ENCODE peak calls at places on chromosomes 4 and X, in four cellular contexts. T is left ventricle myocardium inferior, O is AG04450, V is WERI-Rb-1. G is an unnamed sample.

GRCh38 chrX:140157143-140157542 is 191.8 kb upstream of the CXorf66 start:
- DNase-seq in T (no peak), O (no peak), V (no peak), G (no peak)

GRCh38 chr4:78020677-78021076 is 36.4 kb upstream of the FRAS1 start:
- DNase-seq in T (no peak), O (no peak), V (no peak), G (no peak)

GRCh38 chr4:21769404-21770147 is 179.0 kb downstream of the KCNIP4 start:
- DNase-seq in T (no peak), O (no peak), V (no peak), G (no peak)

GRCh38 chrX:154063234-154063633 is 34.3 kb downstream of the MECP2 start:
- DNase-seq in T (no peak), O (no peak), V (peak), G (no peak)

GRCh38 chr4:24912252-24913098 is at the start of gene CCDC149:
- DNase-seq in T (peak), O (no peak), V (peak), G (peak)

GRCh38 chr4:41360911-41361830 is 104.4 kb downstream of the UCHL1 start:
- DNase-seq in T (peak), O (no peak), V (peak), G (peak)

GRCh38 chr4:151801547-151802516 is 41.0 kb upstream of the GATB start:
- DNase-seq in T (no peak), O (peak), V (peak), G (no peak)

GRCh38 chr4:52588097-52588496 is 71.0 kb downstream of the USP46 start:
- DNase-seq in T (peak), O (no peak), V (peak), G (no peak)

GRCh38 chr4:152258804-152259708 is 276.8 kb downstream of the FBXW7 start:
- DNase-seq in T (no peak), O (peak), V (no peak), G (no peak)

GRCh38 chrX:16239211-16239610 is 71.9 kb downstream of the MAGEB17 start:
- DNase-seq in T (no peak), O (peak), V (no peak), G (no peak)

GRCh38 chr4:68466185-68466584 is 18.9 kb downstream of the TMPRSS11E start:
- DNase-seq in T (no peak), O (peak), V (no peak), G (no peak)

GRCh38 chr4:23368081-23368697 is 521.7 kb downstream of the PPARGC1A start:
- DNase-seq in T (no peak), O (no peak), V (peak), G (no peak)

GRCh38 chrX:137032378-137032694 is 1.5 kb downstream of the GPR101 start:
- DNase-seq in T (no peak), O (no peak), V (no peak), G (no peak)

GRCh38 chr4:157040380-157040779 is 35.6 kb upstream of the GLRB start:
- DNase-seq in T (no peak), O (no peak), V (no peak), G (no peak)

GRCh38 chr4:98546910-98547544 is 111.4 kb downstream of the TSPAN5 start:
- DNase-seq in T (no peak), O (no peak), V (no peak), G (no peak)

GRCh38 chr4:147360301-147360700 is 120.6 kb upstream of the EDNRA start:
- DNase-seq in T (no peak), O (peak), V (no peak), G (no peak)

GRCh38 chr4:4532371-4532770 is 9.5 kb downstream of the STX18 start:
- DNase-seq in T (no peak), O (no peak), V (no peak), G (no peak)

GRCh38 chrX:133523526-133523925 is 108.2 kb upstream of the GPC4 start:
- DNase-seq in T (no peak), O (no peak), V (no peak), G (no peak)

GRCh38 chr4:150248181-150248580 is 169.9 kb downstream of the DCLK2 start:
- DNase-seq in T (no peak), O (no peak), V (peak), G (no peak)

GRCh38 chrX:6325437-6325836 is 96.8 kb upstream of the NLGN4X start:
- DNase-seq in T (no peak), O (no peak), V (no peak), G (no peak)

GRCh38 chr4:153341575-153342090 is 2.9 kb upstream of the MND1 start:
- DNase-seq in T (no peak), O (no peak), V (no peak), G (no peak)

GRCh38 chrX:136623400-136623799 is 24.6 kb upstream of the CD40LG start:
- DNase-seq in T (no peak), O (no peak), V (no peak), G (no peak)

GRCh38 chr4:81135501-81135900 is 79.5 kb downstream of the PRKG2 start:
- DNase-seq in T (no peak), O (no peak), V (no peak), G (no peak)

GRCh38 chr4:2243682-2244380 is 1.9 kb upstream of the HAUS3 start:
- DNase-seq in T (peak), O (no peak), V (peak), G (peak)

GRCh38 chrX:14528629-14529287 is 578 bp upstream of the GLRA2 start:
- DNase-seq in T (peak), O (no peak), V (peak), G (peak)

GRCh38 chr4:39205000-39205399 is 22.7 kb downstream of the WDR19 start:
- DNase-seq in T (no peak), O (no peak), V (no peak), G (no peak)

GRCh38 chr4:95219109-95219508 is 329.7 kb downstream of the UNC5C start:
- DNase-seq in T (no peak), O (peak), V (no peak), G (no peak)

DNA sequence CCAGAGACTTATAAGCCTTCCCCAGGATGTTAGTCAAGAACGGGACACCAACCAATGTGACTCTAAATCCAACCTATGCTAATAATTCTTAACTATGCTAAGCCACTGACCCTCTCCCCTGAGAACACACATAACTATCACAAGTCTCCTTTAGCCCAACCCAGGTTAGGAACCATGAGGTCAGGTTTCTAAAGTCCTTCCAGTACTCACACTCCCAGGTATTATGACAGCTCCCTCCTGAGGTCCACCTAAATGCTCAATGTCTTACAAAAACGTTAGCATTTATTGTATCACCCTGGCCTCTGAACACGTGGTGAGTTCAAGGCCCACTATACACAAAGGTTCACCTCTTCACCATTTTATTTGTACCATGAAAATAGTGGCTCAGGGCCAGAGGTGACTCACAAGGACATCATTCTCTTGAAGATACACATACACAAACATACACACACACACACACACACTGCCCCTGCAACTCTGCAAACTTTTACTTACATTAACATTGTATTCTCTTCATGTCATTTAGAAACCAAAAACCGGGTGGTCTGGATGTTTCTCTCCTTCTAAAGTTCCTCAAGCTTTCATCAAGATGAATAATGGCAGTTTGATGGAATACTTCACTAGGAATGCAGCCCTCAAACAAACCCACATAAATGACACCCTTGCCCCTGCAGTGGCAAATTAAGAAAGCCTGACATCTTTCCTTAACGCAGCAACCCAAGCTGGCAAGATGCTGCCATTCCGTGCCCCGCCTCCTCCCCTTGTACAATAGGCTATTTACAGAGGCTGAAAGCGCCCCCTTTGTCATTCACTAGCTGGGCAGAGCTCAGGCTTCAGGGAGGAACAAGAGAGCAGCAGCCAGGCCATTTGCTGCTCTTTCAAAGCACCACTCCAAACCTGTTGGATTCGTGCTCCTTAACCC is 17.7 kb downstream of the ACSL1 start:
- DNase-seq in T (no peak), O (peak), V (no peak), G (no peak)
- TF ChIP-seq CTCF in T (no peak), O (peak), V (no peak), G (no peak)

DNA sequence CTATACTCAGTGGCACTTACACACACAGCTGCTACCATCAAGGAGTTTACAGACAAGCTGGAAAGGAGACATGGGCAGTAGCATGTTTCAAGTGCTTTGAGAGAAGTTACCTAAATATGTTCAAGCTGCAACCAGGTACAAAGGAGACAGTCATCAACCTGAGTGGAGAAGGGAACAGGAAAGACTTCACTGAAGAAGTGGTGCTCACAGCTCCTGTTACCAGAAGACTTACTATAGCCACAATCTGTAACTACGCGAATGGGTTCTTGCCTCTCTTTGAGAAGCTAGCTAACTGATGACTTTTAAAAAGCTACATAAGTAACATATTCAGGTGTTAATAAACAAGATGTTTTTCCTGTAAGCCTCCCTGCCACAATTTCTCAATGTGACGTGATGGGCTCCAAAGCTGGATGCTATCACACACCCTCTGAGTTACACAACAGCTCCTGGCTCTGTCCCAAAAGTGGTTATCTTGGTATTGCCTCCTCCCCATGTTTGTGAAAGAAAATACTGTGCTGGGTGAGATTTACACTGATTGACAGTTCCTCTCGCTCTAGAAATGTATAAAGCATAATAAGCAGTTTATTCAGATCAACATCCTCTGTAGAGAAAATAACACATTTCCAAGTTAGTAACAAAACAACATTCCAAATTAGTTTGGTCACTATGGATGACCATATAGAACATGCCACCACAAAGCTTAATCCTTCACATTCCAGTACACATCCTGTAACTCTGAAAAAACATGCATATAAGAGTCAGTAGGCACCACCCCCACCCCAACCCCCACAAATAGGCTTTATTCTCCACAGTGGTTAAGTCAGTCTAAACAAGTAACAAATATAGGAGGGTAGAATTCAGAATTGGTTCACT is 81.8 kb downstream of the FRYL start:
- DNase-seq in T (peak), O (peak), V (no peak), G (no peak)
- H3K27ac ChIP-seq in T (no peak), O (peak), V (no peak), G (no peak)

DNA sequence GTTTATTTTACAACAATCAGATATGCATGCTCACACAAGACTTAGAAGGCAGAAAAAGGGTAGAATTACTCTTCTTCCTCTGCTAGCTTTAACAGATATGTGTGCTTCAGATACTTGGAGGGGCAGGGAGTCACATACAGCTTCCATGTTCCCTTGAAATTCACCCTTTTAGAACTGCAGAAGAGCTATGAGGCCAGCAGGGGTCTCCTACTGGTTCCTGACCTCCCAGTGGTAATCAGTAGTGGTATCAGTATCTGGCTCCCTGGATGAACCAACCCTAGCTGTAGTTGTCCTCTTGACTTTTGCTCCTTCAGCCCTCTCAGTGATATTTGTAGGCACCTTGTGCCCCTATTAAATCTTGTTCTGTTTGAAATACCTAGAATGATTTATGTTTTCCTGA is 81.5 kb downstream of the RCHY1 start:
- DNase-seq in T (no peak), O (no peak), V (peak), G (no peak)
- TF ChIP-seq CTCF in T (peak), O (peak), V (peak), G (peak)

GRCh38 chr4:168794881-168795280 is 215.2 kb downstream of the CBR4 start:
- DNase-seq in T (no peak), O (no peak), V (no peak), G (no peak)
- H3K27ac ChIP-seq in T (no peak), O (no peak), V (no peak), G (no peak)

DNA sequence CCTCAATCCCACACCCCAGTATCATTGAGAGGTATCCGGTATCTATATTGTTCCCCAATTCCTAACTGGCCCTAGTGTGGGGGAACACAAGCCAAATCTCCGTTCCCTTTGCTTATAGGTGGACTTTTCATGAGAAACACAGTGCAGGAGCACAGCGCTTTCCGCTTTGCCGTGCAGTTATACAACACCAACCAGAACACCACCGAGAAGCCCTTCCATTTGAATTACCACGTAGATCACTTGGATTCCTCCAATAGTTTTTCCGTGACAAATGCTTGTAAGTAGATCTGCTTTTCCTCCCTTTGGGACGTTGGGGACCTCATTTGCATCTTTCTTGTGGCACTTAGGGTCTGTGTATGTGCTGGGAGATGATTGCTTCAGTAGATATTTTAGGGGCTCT is 1.6 kb downstream of the GRIA3 start:
- DNase-seq in T (no peak), O (no peak), V (no peak), G (no peak)
- TF ChIP-seq CTCF in T (no peak), O (no peak), V (no peak), G (no peak)

DNA sequence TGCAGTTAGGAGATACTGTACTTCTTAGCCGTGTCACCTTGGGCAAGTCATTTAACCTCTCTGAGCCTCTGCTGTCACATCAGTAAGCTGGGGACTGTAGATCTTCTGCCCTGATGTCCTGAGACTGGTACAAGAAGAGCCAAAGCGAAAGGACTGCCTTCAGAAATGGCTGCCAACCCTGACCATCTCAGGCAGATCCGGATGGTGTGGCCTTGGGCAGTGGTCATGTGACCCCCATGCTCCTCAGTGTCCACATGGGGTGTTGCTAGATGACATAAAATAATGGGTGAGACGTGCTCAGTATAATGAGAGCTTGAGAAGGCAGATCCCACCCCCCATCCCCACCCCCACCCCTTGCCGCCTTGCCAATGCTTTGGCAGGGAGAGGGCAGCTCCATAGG is 60.4 kb upstream of the MTM1 start:
- DNase-seq in T (no peak), O (no peak), V (no peak), G (no peak)
- H3K27ac ChIP-seq in T (peak), O (no peak), V (no peak), G (peak)

DNA sequence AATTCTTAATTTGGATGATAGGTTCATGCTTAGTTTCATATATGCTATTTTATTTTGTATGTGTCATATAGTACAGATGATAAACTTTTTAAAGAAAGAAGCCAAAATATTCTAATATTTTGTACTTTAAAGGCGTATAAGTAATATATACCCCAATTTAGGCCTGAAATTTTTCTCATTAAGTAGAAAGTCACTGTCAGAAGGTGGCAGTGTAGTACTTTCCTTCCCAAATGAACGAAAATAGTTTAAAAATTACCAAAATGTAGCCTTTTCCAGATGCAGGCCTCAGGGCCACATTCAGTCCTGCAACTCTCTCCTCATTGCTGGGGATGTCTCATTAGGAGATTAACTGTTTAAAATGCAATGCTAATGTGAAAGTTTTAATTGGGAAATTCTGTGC is 1263.6 kb downstream of the C4orf33 start:
- DNase-seq in T (no peak), O (no peak), V (no peak), G (no peak)
- TF ChIP-seq CTCF in T (no peak), O (peak), V (peak), G (no peak)